ENCODE peak calls at places on chromosome 10, in eight cellular contexts. W is HepG2, C is stomach, O is A549, K is tibial nerve, Z is suprapubic skin, V is ovary, B is upper lobe of left lung. I is an unnamed sample. For H3K4me1, the result is how much of the 10 kb centered on the place peaks cover.

GRCh38 chr10:68333905-68334431 is 1.2 kb upstream of the PBLD start:
- DNase-seq in W (no peak), C (no peak), O (no peak), K (no peak), Z (no peak), V (no peak), B (no peak), I (no peak)

GRCh38 chr10:35412336-35412735 is 76.0 kb downstream of the CCNY start:
- DNase-seq in W (no peak), C (no peak), O (no peak), K (no peak), Z (no peak), V (no peak), B (no peak), I (peak)

GRCh38 chr10:130378556-130379400 is 242.6 kb downstream of the GLRX3 start:
- DNase-seq in W (no peak), C (no peak), O (no peak), K (no peak), Z (no peak), V (no peak), B (no peak), I (peak)

GRCh38 chr10:42874713-42875387 is 92.3 kb downstream of the BMS1 start:
- DNase-seq in W (no peak), C (no peak), O (no peak), K (no peak), Z (no peak), V (no peak), B (peak), I (no peak)

GRCh38 chr10:88039496-88040200 is 176.2 kb downstream of the PTEN start:
- DNase-seq in W (no peak), C (no peak), O (no peak), K (no peak), Z (no peak), V (no peak), B (no peak), I (no peak)

GRCh38 chr10:117239031-117239430 is 1.9 kb upstream of the SLC18A2 start:
- DNase-seq in W (no peak), C (no peak), O (no peak), K (no peak), Z (no peak), V (no peak), B (no peak), I (no peak)

GRCh38 chr10:85333594-85333993 is 1005.2 kb downstream of the CCSER2 start:
- DNase-seq in W (no peak), C (no peak), O (no peak), K (no peak), Z (no peak), V (no peak), B (no peak), I (no peak)

GRCh38 chr10:10796061-10796773 is 221.5 kb upstream of the CELF2 start:
- DNase-seq in W (no peak), C (no peak), O (no peak), K (no peak), Z (no peak), V (no peak), B (no peak), I (no peak)

GRCh38 chr10:44843484-44843883 is 67.7 kb upstream of the TMEM72 start:
- DNase-seq in W (no peak), C (no peak), O (no peak), K (no peak), Z (no peak), V (no peak), B (no peak), I (no peak)

GRCh38 chr10:73873843-73874215 is 526 bp downstream of the CAMK2G start:
- DNase-seq in W (no peak), C (no peak), O (no peak), K (no peak), Z (no peak), V (peak), B (no peak), I (no peak)
- TF ChIP-seq EP300 in W (no peak), C (no peak), O (no peak), K (no peak), Z (no peak), V (no peak), B (no peak), I (no peak)

GRCh38 chr10:123399276-123399839 is 245.2 kb downstream of the BUB3 start:
- DNase-seq in W (no peak), C (no peak), O (no peak), K (no peak), Z (no peak), V (no peak), B (no peak), I (no peak)
- H3K4me1 ChIP-seq in W (under half), C (under half), O (under half), K (under half), Z (under half), V (under half), B (under half), I (under half)

DNA sequence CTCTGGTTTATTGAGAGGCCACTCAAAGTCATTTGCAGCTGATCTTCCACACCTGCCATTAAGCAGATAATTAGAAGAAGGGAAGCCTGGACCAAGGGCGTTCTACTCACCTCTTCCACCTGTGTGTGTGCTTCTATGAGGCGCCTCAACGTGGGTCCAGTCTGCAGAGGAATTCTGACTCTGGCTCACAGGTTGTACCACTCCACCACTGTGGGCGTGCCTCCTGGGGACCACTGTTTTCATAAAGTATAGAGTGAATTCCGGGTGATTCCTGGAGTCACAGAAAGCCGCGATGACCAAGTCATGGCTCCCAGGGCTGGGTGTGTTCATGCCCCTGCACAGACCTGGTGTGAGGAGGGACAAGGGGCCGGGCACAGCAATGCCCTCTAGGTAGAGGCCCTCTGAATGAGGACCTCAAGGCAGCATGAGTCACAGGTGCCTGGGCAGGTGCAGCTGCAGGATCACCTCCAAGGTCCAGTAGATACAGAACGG is 408.3 kb upstream of the MGMT start:
- DNase-seq in W (no peak), C (no peak), O (no peak), K (no peak), Z (no peak), V (no peak), B (no peak), I (no peak)
- TF ChIP-seq EP300 in W (no peak), C (no peak), O (no peak), K (no peak), Z (no peak), V (no peak), B (no peak), I (no peak)

DNA sequence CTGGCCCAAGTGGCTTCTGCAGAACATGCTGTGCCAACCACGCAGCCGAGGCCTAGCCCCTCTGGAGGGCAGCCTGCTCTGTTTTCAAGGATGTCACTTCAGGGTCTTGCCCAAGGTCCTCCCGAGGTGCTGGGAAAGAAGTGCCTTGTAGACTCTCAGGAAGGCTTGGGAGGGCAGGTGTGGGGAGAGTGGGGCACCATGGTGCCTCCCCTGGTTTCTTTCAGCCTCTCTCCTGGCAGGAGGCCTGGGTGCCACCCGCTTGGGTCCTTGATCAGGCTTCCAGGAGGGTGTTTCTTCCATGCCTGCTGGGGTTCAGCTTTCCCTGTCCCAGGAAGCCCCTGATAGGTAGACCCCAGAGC is 124.5 kb downstream of the NEURL1 start:
- DNase-seq in W (no peak), C (no peak), O (no peak), K (no peak), Z (no peak), V (no peak), B (no peak), I (no peak)
- H3K4me1 ChIP-seq in W (under half), C (half or more), O (under half), K (half or more), Z (half or more), V (under half), B (under half), I (half or more)